ENCODE peak calls at places on chromosome 21, in five cellular contexts. One of them, this sample, is unnamed.

GRCh38 chr21:26800001-26800400 is 45.2 kb downstream of the ADAMTS1 start:
- DNase-seq in fibroblast of lung: no peak
- DNase-seq in adrenal gland: peak
- DNase-seq in mammary epithelial cell: no peak
- DNase-seq in heart left ventricle: peak
- DNase-seq in this sample: no peak

GRCh38 chr21:29610960-29611359 is 312.2 kb downstream of the BACH1 start:
- DNase-seq in adrenal gland: no peak
- DNase-seq in heart left ventricle: no peak
- DNase-seq in mammary epithelial cell: no peak
- DNase-seq in fibroblast of lung: no peak
- DNase-seq in this sample: peak

GRCh38 chr21:35738342-35738961 is 321.9 kb downstream of the SETD4 start:
- DNase-seq in fibroblast of lung: peak
- DNase-seq in adrenal gland: no peak
- DNase-seq in mammary epithelial cell: peak
- DNase-seq in heart left ventricle: peak
- DNase-seq in this sample: peak

GRCh38 chr21:17802568-17802967 is 16.6 kb downstream of the C21orf91 start:
- DNase-seq in adrenal gland: no peak
- DNase-seq in fibroblast of lung: peak
- DNase-seq in heart left ventricle: no peak
- DNase-seq in mammary epithelial cell: peak
- DNase-seq in this sample: peak

GRCh38 chr21:29346771-29347170 is 48.0 kb downstream of the BACH1 start:
- DNase-seq in adrenal gland: no peak
- DNase-seq in heart left ventricle: no peak
- DNase-seq in fibroblast of lung: no peak
- DNase-seq in mammary epithelial cell: no peak
- DNase-seq in this sample: no peak

GRCh38 chr21:14889080-14889805 is 175.6 kb downstream of the NRIP1 start:
- DNase-seq in adrenal gland: no peak
- DNase-seq in mammary epithelial cell: peak
- DNase-seq in fibroblast of lung: peak
- DNase-seq in heart left ventricle: no peak
- DNase-seq in this sample: peak

GRCh38 chr21:29718081-29718815 is 221.5 kb downstream of the GRIK1 start:
- DNase-seq in adrenal gland: no peak
- DNase-seq in mammary epithelial cell: peak
- DNase-seq in heart left ventricle: no peak
- DNase-seq in fibroblast of lung: peak
- DNase-seq in this sample: peak

GRCh38 chr21:31520506-31521163 is 138.9 kb upstream of the SOD1 start:
- DNase-seq in mammary epithelial cell: no peak
- DNase-seq in fibroblast of lung: peak
- DNase-seq in heart left ventricle: no peak
- DNase-seq in adrenal gland: no peak
- DNase-seq in this sample: peak

GRCh38 chr21:44835647-44835973 is 17.7 kb upstream of the SUMO3 start:
- DNase-seq in fibroblast of lung: no peak
- DNase-seq in mammary epithelial cell: no peak
- DNase-seq in adrenal gland: no peak
- DNase-seq in heart left ventricle: no peak
- DNase-seq in this sample: no peak

GRCh38 chr21:38569733-38570132 is 71.5 kb upstream of the ERG start:
- DNase-seq in adrenal gland: no peak
- DNase-seq in fibroblast of lung: no peak
- DNase-seq in mammary epithelial cell: no peak
- DNase-seq in heart left ventricle: no peak
- DNase-seq in this sample: no peak
- H3K27ac ChIP-seq in adrenal gland: no peak
- H3K27ac ChIP-seq in fibroblast of lung: no peak
- H3K27ac ChIP-seq in mammary epithelial cell: no peak
- H3K27ac ChIP-seq in heart left ventricle: no peak
- H3K27ac ChIP-seq in this sample: no peak

GRCh38 chr21:41363370-41364270 is 1.8 kb downstream of the MX2 start:
- DNase-seq in fibroblast of lung: no peak
- DNase-seq in heart left ventricle: no peak
- DNase-seq in adrenal gland: no peak
- DNase-seq in mammary epithelial cell: no peak
- DNase-seq in this sample: no peak
- H3K4me3 ChIP-seq in fibroblast of lung: no peak
- H3K4me3 ChIP-seq in heart left ventricle: no peak
- H3K4me3 ChIP-seq in adrenal gland: no peak
- H3K4me3 ChIP-seq in mammary epithelial cell: no peak
- H3K4me3 ChIP-seq in this sample: no peak

DNA sequence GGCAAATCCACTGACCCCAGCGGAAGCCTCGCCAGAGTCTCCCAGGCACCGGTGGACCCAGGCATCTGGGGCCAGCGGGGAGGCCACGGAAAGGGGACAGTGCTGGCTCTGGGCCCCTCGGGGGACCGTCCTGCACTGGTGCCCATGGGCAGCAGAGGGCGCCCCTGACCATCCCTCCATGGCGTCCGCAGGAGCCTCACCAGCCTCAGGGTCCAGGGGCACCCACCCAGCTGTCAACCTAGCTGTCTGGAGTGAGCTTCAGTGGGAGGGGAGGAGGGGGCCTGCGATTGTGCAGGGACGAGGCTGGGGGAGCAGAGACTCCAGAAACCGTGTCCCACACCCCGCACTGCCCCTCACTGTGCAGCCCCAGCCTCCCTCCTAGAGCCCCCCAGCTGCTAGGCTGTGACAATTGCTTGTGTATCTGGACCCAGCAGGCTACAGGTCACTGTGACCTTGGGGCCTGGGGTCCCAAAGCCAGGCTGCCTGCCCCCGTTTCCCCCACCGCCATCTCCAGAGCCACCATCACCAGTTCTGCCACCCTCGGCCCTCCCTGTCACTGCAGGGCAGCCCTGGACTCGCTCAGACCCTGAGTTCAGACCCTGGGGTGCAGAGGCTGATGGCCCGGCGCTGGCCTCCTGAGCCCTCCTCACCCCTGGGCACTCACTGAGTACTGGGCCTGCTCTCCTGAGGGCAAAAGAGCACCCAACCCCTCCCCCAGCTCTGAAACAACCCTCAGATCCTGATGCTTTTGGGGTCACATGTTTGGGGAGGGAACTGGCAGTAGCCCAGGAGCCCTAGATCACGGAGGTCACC is 10.7 kb upstream of the COL6A1 start:
- DNase-seq in adrenal gland: no peak
- DNase-seq in mammary epithelial cell: no peak
- DNase-seq in heart left ventricle: no peak
- DNase-seq in fibroblast of lung: peak
- DNase-seq in this sample: no peak
- H3K27ac ChIP-seq in adrenal gland: no peak
- H3K27ac ChIP-seq in mammary epithelial cell: no peak
- H3K27ac ChIP-seq in heart left ventricle: peak
- H3K27ac ChIP-seq in fibroblast of lung: peak
- H3K27ac ChIP-seq in this sample: no peak

GRCh38 chr21:46091118-46091517 is 6.8 kb upstream of the COL6A2 start:
- DNase-seq in fibroblast of lung: no peak
- DNase-seq in adrenal gland: no peak
- DNase-seq in heart left ventricle: no peak
- DNase-seq in mammary epithelial cell: no peak
- DNase-seq in this sample: no peak

GRCh38 chr21:46093668-46094400 is 4.1 kb upstream of the COL6A2 start:
- DNase-seq in heart left ventricle: no peak
- DNase-seq in mammary epithelial cell: no peak
- DNase-seq in fibroblast of lung: no peak
- DNase-seq in adrenal gland: no peak
- DNase-seq in this sample: no peak

GRCh38 chr21:46092811-46093667 is 4.9 kb upstream of the COL6A2 start:
- DNase-seq in fibroblast of lung: no peak
- DNase-seq in mammary epithelial cell: no peak
- DNase-seq in adrenal gland: no peak
- DNase-seq in heart left ventricle: no peak
- DNase-seq in this sample: no peak

GRCh38 chr21:46091631-46092025 is 6.3 kb upstream of the COL6A2 start:
- DNase-seq in heart left ventricle: no peak
- DNase-seq in mammary epithelial cell: no peak
- DNase-seq in adrenal gland: no peak
- DNase-seq in fibroblast of lung: no peak
- DNase-seq in this sample: no peak

DNA sequence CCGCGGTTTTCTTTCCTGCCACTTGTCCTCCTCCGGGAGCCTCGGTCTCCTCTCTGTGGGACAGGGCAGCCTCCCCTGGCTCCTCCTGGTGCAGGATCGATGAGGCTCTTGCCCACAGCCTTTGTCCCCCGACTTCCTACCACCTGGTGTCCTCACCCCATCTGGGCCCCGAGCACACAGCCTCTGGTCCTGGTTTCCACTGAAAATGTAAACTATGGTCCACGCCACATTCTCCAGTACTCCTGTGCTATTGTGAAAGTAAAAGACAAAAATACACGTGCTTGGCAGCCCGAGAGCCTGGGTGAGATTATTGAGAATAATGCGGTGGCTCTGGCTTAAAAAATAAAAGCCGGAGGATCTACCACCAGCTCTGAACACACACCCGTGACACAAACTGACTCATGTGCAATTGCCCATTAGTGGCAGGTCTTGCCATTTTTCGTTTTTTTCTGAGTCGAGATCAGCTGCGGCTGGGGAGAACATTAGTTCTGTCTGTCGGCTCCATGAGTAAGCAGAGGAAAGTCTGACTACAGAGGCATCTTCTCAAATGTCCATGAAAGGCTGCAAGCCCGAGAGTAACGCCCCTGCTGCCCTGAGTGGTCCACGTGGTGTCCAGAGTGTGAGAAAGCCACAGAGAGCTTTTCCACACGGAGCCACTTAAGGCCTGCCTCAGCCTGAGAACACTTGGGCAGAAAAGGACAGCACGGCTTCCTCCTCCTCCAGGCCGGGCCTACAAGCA is 5.7 kb upstream of the COL6A2 start:
- DNase-seq in heart left ventricle: peak
- DNase-seq in mammary epithelial cell: no peak
- DNase-seq in fibroblast of lung: peak
- DNase-seq in adrenal gland: no peak
- DNase-seq in this sample: peak
- H3K4me3 ChIP-seq in heart left ventricle: no peak
- H3K4me3 ChIP-seq in mammary epithelial cell: no peak
- H3K4me3 ChIP-seq in fibroblast of lung: peak
- H3K4me3 ChIP-seq in adrenal gland: no peak
- H3K4me3 ChIP-seq in this sample: no peak